ENCODE peak calls at places on chromosomes 13 and 19, in eight cellular contexts. W is spleen; B is CD4-positive, alpha-beta T cell; S is pancreas; H is hepatocyte; A is substantia nigra; R is CD4-positive, CD25-positive, alpha-beta regulatory T cell; J is left ventricle myocardium inferior. G is an unnamed sample.

GRCh38 chr13:76632388-76633044 is 253.7 kb downstream of the KCTD12 start:
- DNase-seq in W (no peak), S (no peak), R (no peak), A (no peak), B (no peak), H (peak; percentile 19), J (no peak), G (no peak)

GRCh38 chr19:18173572-18174294 is at the start of gene IFI30:
- DNase-seq in R (peak; percentile 60), S (peak; percentile 97), W (peak; percentile 97), H (peak; percentile 88), B (peak; percentile 46), J (peak; percentile 79), A (peak; percentile 44), G (no peak)

GRCh38 chr13:89609318-89609717 is 1738.2 kb upstream of the MIR17HG start:
- DNase-seq in A (no peak), H (no peak), R (no peak), S (no peak), W (no peak), B (no peak), J (no peak), G (no peak)

GRCh38 chr13:104809483-104809882 is 1726.0 kb downstream of the EFNB2 start:
- DNase-seq in H (no peak), R (no peak), A (no peak), J (no peak), W (no peak), S (no peak), B (no peak), G (no peak)

GRCh38 chr19:44869728-44870470 is 21.2 kb upstream of the TOMM40 start:
- DNase-seq in J (no peak), S (peak; percentile 27), H (no peak), A (peak; percentile 27), W (no peak), B (no peak), R (no peak), G (no peak)

GRCh38 chr19:55245236-55245904 is 13.4 kb downstream of the PPP6R1 start:
- DNase-seq in R (no peak), A (no peak), J (no peak), B (no peak), S (no peak), W (peak; percentile 60), H (no peak), G (no peak)

GRCh38 chr13:51793570-51794273 is 10.2 kb downstream of the DHRS12 start:
- DNase-seq in H (peak; percentile 62), W (no peak), R (no peak), S (no peak), J (no peak), A (peak; percentile 22), B (no peak), G (no peak)

GRCh38 chr13:26476111-26476743 is 81.3 kb upstream of the WASF3 start:
- DNase-seq in J (peak; percentile 64), H (peak; percentile 22), S (no peak), R (no peak), A (no peak), B (no peak), W (no peak), G (no peak)

GRCh38 chr19:6055013-6055795 is 55.1 kb downstream of the RFX2 start:
- DNase-seq in S (no peak), W (no peak), H (no peak), A (no peak), R (no peak), J (no peak), B (no peak), G (no peak)

GRCh38 chr19:43525836-43526771 is 897 bp downstream of the ETHE1 start:
- DNase-seq in R (no peak), A (peak; percentile 12), H (peak; percentile 44), J (peak; percentile 20), W (peak; percentile 80), S (peak; percentile 81), B (peak; percentile 15), G (no peak)

GRCh38 chr19:13132471-13133166 is 14.6 kb downstream of the NACC1 start:
- DNase-seq in H (peak; percentile 2), R (no peak), J (no peak), W (no peak), B (no peak), A (no peak), S (no peak), G (no peak)

GRCh38 chr19:37929512-37929911 is 22.5 kb downstream of the SIPA1L3 start:
- DNase-seq in A (no peak), B (no peak), W (no peak), H (no peak), R (no peak), S (no peak), J (no peak), G (no peak)

GRCh38 chr13:34247596-34247995 is 429.6 kb downstream of the RFC3 start:
- DNase-seq in J (no peak), R (no peak), W (no peak), A (no peak), H (no peak), B (no peak), S (no peak), G (no peak)

GRCh38 chr19:38583985-38584305 is 33.8 kb downstream of the MAP4K1 start:
- DNase-seq in S (no peak), W (no peak), J (no peak), A (no peak), R (no peak), H (no peak), B (no peak), G (no peak)

GRCh38 chr13:51729853-51730553 is 74.0 kb downstream of the DHRS12 start:
- DNase-seq in W (no peak), H (peak; percentile 78), S (no peak), A (no peak), J (no peak), B (no peak), R (no peak), G (no peak)

GRCh38 chr13:98103942-98104880 is 38.7 kb upstream of the FARP1 start:
- DNase-seq in J (no peak), B (no peak), W (no peak), A (no peak), S (no peak), H (no peak), R (no peak), G (no peak)

GRCh38 chr13:38325426-38325825 is 24.2 kb upstream of the UFM1 start:
- DNase-seq in S (no peak), A (no peak), H (no peak), J (no peak), B (no peak), R (no peak), W (no peak), G (no peak)

GRCh38 chr19:38692458-38693379 is 45.3 kb downstream of the ACTN4 start:
- DNase-seq in S (no peak), B (no peak), H (no peak), W (no peak), J (no peak), A (no peak), R (no peak), G (no peak)

GRCh38 chr19:5247957-5248705 is 92.5 kb downstream of the PTPRS start:
- DNase-seq in B (no peak), W (no peak), S (peak; percentile 21), J (no peak), R (no peak), A (no peak), H (no peak), G (no peak)

GRCh38 chr19:41532526-41532925 is 43.4 kb upstream of the CEACAM21 start:
- DNase-seq in W (no peak), S (no peak), A (no peak), J (no peak), R (no peak), H (no peak), B (no peak), G (no peak)

GRCh38 chr19:40284501-40285352 is at the start of gene AKT2:
- DNase-seq in S (no peak), R (peak; percentile 74), W (peak; percentile 95), A (peak; percentile 90), B (peak; percentile 12), H (peak; percentile 89), J (peak; percentile 66), G (no peak)

GRCh38 chr13:44755872-44756271 is 179.7 kb upstream of the TSC22D1 start:
- DNase-seq in R (no peak), S (no peak), A (no peak), B (no peak), H (no peak), J (no peak), W (no peak), G (no peak)

GRCh38 chr19:31328238-31328637 is 21.0 kb downstream of the TSHZ3 start:
- DNase-seq in B (no peak), H (no peak), R (no peak), J (no peak), W (no peak), A (no peak), S (no peak), G (no peak)
- H3K27ac ChIP-seq in B (no peak overlapping the region), H (no peak overlapping the region), R (no peak overlapping the region), J (no peak overlapping the region), W (no peak overlapping the region), A (no peak overlapping the region), S (no peak overlapping the region), G (no peak overlapping the region)

GRCh38 chr19:45884682-45885555 is 1.0 kb downstream of the IRF2BP1 start:
- DNase-seq in J (no peak), R (no peak), S (peak; percentile 89), H (no peak), W (peak; percentile 85), B (no peak), A (no peak), G (no peak)
- H3K27ac ChIP-seq in J (peak overlapping the region; percentile 95), R (peak overlapping the region; percentile 88), S (peak overlapping the region; percentile 92), H (peak overlapping the region; percentile 95), W (peak overlapping the region; percentile 89), B (peak overlapping the region; percentile 82), A (peak overlapping the region; percentile 79), G (peak overlapping the region; percentile 95)

GRCh38 chr13:50140153-50140552 is 124.9 kb downstream of the KCNRG start:
- DNase-seq in S (no peak), B (no peak), A (no peak), J (no peak), R (no peak), W (no peak), H (no peak), G (no peak)
- H3K27ac ChIP-seq in S (no peak overlapping the region), B (no peak overlapping the region), A (no peak overlapping the region), J (no peak overlapping the region), R (no peak overlapping the region), W (no peak overlapping the region), H (no peak overlapping the region), G (no peak overlapping the region)

GRCh38 chr13:40562975-40563349 is 103.5 kb downstream of the FOXO1 start:
- DNase-seq in W (peak; percentile 83), A (no peak), S (no peak), R (no peak), H (no peak), J (no peak), B (no peak), G (no peak)

GRCh38 chr13:40566811-40567210 is 99.6 kb downstream of the FOXO1 start:
- DNase-seq in R (no peak), B (no peak), A (no peak), J (no peak), S (no peak), H (no peak), W (no peak), G (no peak)

GRCh38 chr13:40563350-40564125 is 102.9 kb downstream of the FOXO1 start:
- DNase-seq in J (no peak), S (no peak), R (no peak), H (peak; percentile 39), B (no peak), A (no peak), W (no peak), G (no peak)

GRCh38 chr13:40565282-40566148 is 100.9 kb downstream of the FOXO1 start:
- DNase-seq in A (no peak), W (no peak), B (no peak), H (no peak), R (no peak), J (no peak), S (no peak), G (no peak)

GRCh38 chr13:40564342-40564997 is 102.0 kb downstream of the FOXO1 start:
- DNase-seq in J (no peak), B (no peak), W (no peak), A (no peak), H (no peak), R (peak; percentile 11), S (no peak), G (no peak)
- H3K27ac ChIP-seq in J (peak overlapping the region; percentile 51), B (peak overlapping the region; percentile 29), W (peak overlapping the region; percentile 7), A (no peak overlapping the region), H (peak overlapping the region; percentile 43), R (peak overlapping the region; percentile 67), S (peak overlapping the region; percentile 34), G (peak overlapping the region; percentile 40)

G was measured in caudate nucleus.